ENCODE peak calls at places on chromosomes 3 and 15, in five cellular contexts. One of them, this sample, is unnamed.

GRCh38 chr15:72796515-72797337 is 13.2 kb upstream of the ADPGK start:
- DNase-seq in MV-4-11: peak; percentile 24
- DNase-seq in stimulated activated naive B cell treated with anti-CD40 and anti-IgM and Interleukin-4, amounts not matched to agents 10 μg/mL and 1 μg/mL and 100 μg/mL, for 72 hours: no peak
- DNase-seq in OCI-M1: peak; percentile 76
- DNase-seq in C1 segment of cervical spinal cord: no peak
- DNase-seq in this sample: peak; percentile 53

GRCh38 chr3:73745429-73746247 is 120.9 kb upstream of the PDZRN3 start:
- DNase-seq in C1 segment of cervical spinal cord: no peak
- DNase-seq in OCI-M1: no peak
- DNase-seq in MV-4-11: no peak
- DNase-seq in stimulated activated naive B cell treated with anti-CD40 and anti-IgM and Interleukin-4, amounts not matched to agents 10 μg/mL and 1 μg/mL and 100 μg/mL, for 72 hours: no peak
- DNase-seq in this sample: no peak

GRCh38 chr15:29699791-29700190 is 122.5 kb downstream of the TJP1 start:
- DNase-seq in stimulated activated naive B cell treated with anti-CD40 and anti-IgM and Interleukin-4, amounts not matched to agents 10 μg/mL and 1 μg/mL and 100 μg/mL, for 72 hours: no peak
- DNase-seq in OCI-M1: no peak
- DNase-seq in MV-4-11: no peak
- DNase-seq in C1 segment of cervical spinal cord: no peak
- DNase-seq in this sample: no peak

GRCh38 chr3:144760831-144761230 is 789.2 kb downstream of the DIPK2A start:
- DNase-seq in C1 segment of cervical spinal cord: no peak
- DNase-seq in OCI-M1: peak; percentile 56
- DNase-seq in stimulated activated naive B cell treated with anti-CD40 and anti-IgM and Interleukin-4, amounts not matched to agents 10 μg/mL and 1 μg/mL and 100 μg/mL, for 72 hours: no peak
- DNase-seq in MV-4-11: peak; percentile 17
- DNase-seq in this sample: no peak

GRCh38 chr15:30906366-30906765 is 2.7 kb downstream of the FAN1 start:
- DNase-seq in C1 segment of cervical spinal cord: no peak
- DNase-seq in stimulated activated naive B cell treated with anti-CD40 and anti-IgM and Interleukin-4, amounts not matched to agents 10 μg/mL and 1 μg/mL and 100 μg/mL, for 72 hours: no peak
- DNase-seq in OCI-M1: no peak
- DNase-seq in MV-4-11: no peak
- DNase-seq in this sample: no peak

GRCh38 chr15:68635142-68635541 is 56.3 kb downstream of the CORO2B start:
- DNase-seq in stimulated activated naive B cell treated with anti-CD40 and anti-IgM and Interleukin-4, amounts not matched to agents 10 μg/mL and 1 μg/mL and 100 μg/mL, for 72 hours: no peak
- DNase-seq in OCI-M1: no peak
- DNase-seq in C1 segment of cervical spinal cord: no peak
- DNase-seq in MV-4-11: no peak
- DNase-seq in this sample: no peak

GRCh38 chr3:109364088-109364487 is 26.7 kb upstream of the DPPA4 start:
- DNase-seq in C1 segment of cervical spinal cord: no peak
- DNase-seq in stimulated activated naive B cell treated with anti-CD40 and anti-IgM and Interleukin-4, amounts not matched to agents 10 μg/mL and 1 μg/mL and 100 μg/mL, for 72 hours: no peak
- DNase-seq in MV-4-11: no peak
- DNase-seq in OCI-M1: no peak
- DNase-seq in this sample: no peak

GRCh38 chr3:157475921-157476395 is 27.3 kb downstream of the VEPH1 start:
- DNase-seq in C1 segment of cervical spinal cord: no peak
- DNase-seq in MV-4-11: no peak
- DNase-seq in stimulated activated naive B cell treated with anti-CD40 and anti-IgM and Interleukin-4, amounts not matched to agents 10 μg/mL and 1 μg/mL and 100 μg/mL, for 72 hours: no peak
- DNase-seq in OCI-M1: no peak
- DNase-seq in this sample: no peak

GRCh38 chr3:102447272-102447671 is 12.5 kb downstream of the ZPLD1 start:
- DNase-seq in C1 segment of cervical spinal cord: no peak
- DNase-seq in OCI-M1: peak; percentile 15
- DNase-seq in stimulated activated naive B cell treated with anti-CD40 and anti-IgM and Interleukin-4, amounts not matched to agents 10 μg/mL and 1 μg/mL and 100 μg/mL, for 72 hours: no peak
- DNase-seq in MV-4-11: no peak
- DNase-seq in this sample: no peak

GRCh38 chr3:36362973-36363372 is 17.3 kb upstream of the STAC start:
- DNase-seq in stimulated activated naive B cell treated with anti-CD40 and anti-IgM and Interleukin-4, amounts not matched to agents 10 μg/mL and 1 μg/mL and 100 μg/mL, for 72 hours: no peak
- DNase-seq in MV-4-11: no peak
- DNase-seq in OCI-M1: peak; percentile 13
- DNase-seq in C1 segment of cervical spinal cord: no peak
- DNase-seq in this sample: no peak

GRCh38 chr15:34769711-34770110 is 14.9 kb upstream of the GJD2 start:
- DNase-seq in OCI-M1: no peak
- DNase-seq in C1 segment of cervical spinal cord: no peak
- DNase-seq in stimulated activated naive B cell treated with anti-CD40 and anti-IgM and Interleukin-4, amounts not matched to agents 10 μg/mL and 1 μg/mL and 100 μg/mL, for 72 hours: no peak
- DNase-seq in MV-4-11: no peak
- DNase-seq in this sample: no peak

GRCh38 chr3:55218577-55218976 is 268.5 kb downstream of the WNT5A start:
- DNase-seq in C1 segment of cervical spinal cord: no peak
- DNase-seq in stimulated activated naive B cell treated with anti-CD40 and anti-IgM and Interleukin-4, amounts not matched to agents 10 μg/mL and 1 μg/mL and 100 μg/mL, for 72 hours: no peak
- DNase-seq in MV-4-11: peak; percentile 96
- DNase-seq in OCI-M1: no peak
- DNase-seq in this sample: no peak

GRCh38 chr3:197541756-197542539 is 13.8 kb downstream of the BDH1 start:
- DNase-seq in C1 segment of cervical spinal cord: no peak
- DNase-seq in OCI-M1: no peak
- DNase-seq in stimulated activated naive B cell treated with anti-CD40 and anti-IgM and Interleukin-4, amounts not matched to agents 10 μg/mL and 1 μg/mL and 100 μg/mL, for 72 hours: no peak
- DNase-seq in MV-4-11: no peak
- DNase-seq in this sample: peak; percentile 34

GRCh38 chr3:40229963-40230362 is 79.5 kb upstream of the EIF1B start:
- DNase-seq in stimulated activated naive B cell treated with anti-CD40 and anti-IgM and Interleukin-4, amounts not matched to agents 10 μg/mL and 1 μg/mL and 100 μg/mL, for 72 hours: no peak
- DNase-seq in OCI-M1: no peak
- DNase-seq in C1 segment of cervical spinal cord: no peak
- DNase-seq in MV-4-11: no peak
- DNase-seq in this sample: no peak

GRCh38 chr15:31465083-31465955 is 138.7 kb downstream of the KLF13 start:
- DNase-seq in C1 segment of cervical spinal cord: no peak
- DNase-seq in stimulated activated naive B cell treated with anti-CD40 and anti-IgM and Interleukin-4, amounts not matched to agents 10 μg/mL and 1 μg/mL and 100 μg/mL, for 72 hours: no peak
- DNase-seq in MV-4-11: no peak
- DNase-seq in OCI-M1: no peak
- DNase-seq in this sample: no peak

GRCh38 chr3:123333401-123333800 is 115.5 kb downstream of the ADCY5 start:
- DNase-seq in stimulated activated naive B cell treated with anti-CD40 and anti-IgM and Interleukin-4, amounts not matched to agents 10 μg/mL and 1 μg/mL and 100 μg/mL, for 72 hours: no peak
- DNase-seq in MV-4-11: no peak
- DNase-seq in C1 segment of cervical spinal cord: no peak
- DNase-seq in OCI-M1: no peak
- DNase-seq in this sample: no peak

GRCh38 chr15:78097667-78098066 is 5.3 kb downstream of the SH2D7 start:
- DNase-seq in stimulated activated naive B cell treated with anti-CD40 and anti-IgM and Interleukin-4, amounts not matched to agents 10 μg/mL and 1 μg/mL and 100 μg/mL, for 72 hours: no peak
- DNase-seq in MV-4-11: no peak
- DNase-seq in OCI-M1: no peak
- DNase-seq in C1 segment of cervical spinal cord: no peak
- DNase-seq in this sample: no peak

GRCh38 chr15:60000113-60000823 is 3.8 kb upstream of the FOXB1 start:
- DNase-seq in MV-4-11: no peak
- DNase-seq in C1 segment of cervical spinal cord: no peak
- DNase-seq in OCI-M1: no peak
- DNase-seq in stimulated activated naive B cell treated with anti-CD40 and anti-IgM and Interleukin-4, amounts not matched to agents 10 μg/mL and 1 μg/mL and 100 μg/mL, for 72 hours: no peak
- DNase-seq in this sample: no peak

GRCh38 chr15:67018451-67018850 is 47.0 kb upstream of the SMAD3 start:
- DNase-seq in MV-4-11: no peak
- DNase-seq in stimulated activated naive B cell treated with anti-CD40 and anti-IgM and Interleukin-4, amounts not matched to agents 10 μg/mL and 1 μg/mL and 100 μg/mL, for 72 hours: no peak
- DNase-seq in C1 segment of cervical spinal cord: no peak
- DNase-seq in OCI-M1: no peak
- DNase-seq in this sample: no peak

GRCh38 chr3:134308350-134308891 is 57.8 kb upstream of the RYK start:
- DNase-seq in MV-4-11: peak; percentile 31
- DNase-seq in OCI-M1: peak; percentile 82
- DNase-seq in stimulated activated naive B cell treated with anti-CD40 and anti-IgM and Interleukin-4, amounts not matched to agents 10 μg/mL and 1 μg/mL and 100 μg/mL, for 72 hours: peak; percentile 38
- DNase-seq in C1 segment of cervical spinal cord: peak; percentile 62
- DNase-seq in this sample: peak; percentile 61

GRCh38 chr15:31200735-31201151 is 99.2 kb upstream of the TRPM1 start:
- DNase-seq in stimulated activated naive B cell treated with anti-CD40 and anti-IgM and Interleukin-4, amounts not matched to agents 10 μg/mL and 1 μg/mL and 100 μg/mL, for 72 hours: peak; percentile 38
- DNase-seq in OCI-M1: no peak
- DNase-seq in MV-4-11: no peak
- DNase-seq in C1 segment of cervical spinal cord: no peak
- DNase-seq in this sample: no peak

GRCh38 chr3:101809178-101810022 is 30.4 kb downstream of the NXPE3 start:
- DNase-seq in MV-4-11: peak; percentile 66
- DNase-seq in stimulated activated naive B cell treated with anti-CD40 and anti-IgM and Interleukin-4, amounts not matched to agents 10 μg/mL and 1 μg/mL and 100 μg/mL, for 72 hours: peak; percentile 17
- DNase-seq in OCI-M1: peak; percentile 79
- DNase-seq in C1 segment of cervical spinal cord: no peak
- DNase-seq in this sample: no peak

GRCh38 chr3:12957334-12957733 is 115.9 kb downstream of the IQSEC1 start:
- DNase-seq in MV-4-11: no peak
- DNase-seq in stimulated activated naive B cell treated with anti-CD40 and anti-IgM and Interleukin-4, amounts not matched to agents 10 μg/mL and 1 μg/mL and 100 μg/mL, for 72 hours: no peak
- DNase-seq in OCI-M1: no peak
- DNase-seq in C1 segment of cervical spinal cord: no peak
- DNase-seq in this sample: no peak

GRCh38 chr3:67957268-67957667 is 302.9 kb upstream of the SUCLG2 start:
- DNase-seq in stimulated activated naive B cell treated with anti-CD40 and anti-IgM and Interleukin-4, amounts not matched to agents 10 μg/mL and 1 μg/mL and 100 μg/mL, for 72 hours: no peak
- DNase-seq in MV-4-11: no peak
- DNase-seq in OCI-M1: no peak
- DNase-seq in C1 segment of cervical spinal cord: no peak
- DNase-seq in this sample: no peak

GRCh38 chr3:52704611-52705437 is 767 bp downstream of the GLT8D1 start:
- DNase-seq in C1 segment of cervical spinal cord: no peak
- DNase-seq in OCI-M1: peak; percentile 51
- DNase-seq in stimulated activated naive B cell treated with anti-CD40 and anti-IgM and Interleukin-4, amounts not matched to agents 10 μg/mL and 1 μg/mL and 100 μg/mL, for 72 hours: no peak
- DNase-seq in MV-4-11: peak; percentile 42
- DNase-seq in this sample: no peak

GRCh38 chr3:14222900-14223594 is 44.4 kb downstream of the LSM3 start:
- DNase-seq in OCI-M1: peak; percentile 71
- DNase-seq in MV-4-11: no peak
- DNase-seq in stimulated activated naive B cell treated with anti-CD40 and anti-IgM and Interleukin-4, amounts not matched to agents 10 μg/mL and 1 μg/mL and 100 μg/mL, for 72 hours: no peak
- DNase-seq in C1 segment of cervical spinal cord: no peak
- DNase-seq in this sample: no peak

GRCh38 chr3:51637941-51638471 is 33.0 kb upstream of the TEX264 start:
- DNase-seq in OCI-M1: peak; percentile 71
- DNase-seq in C1 segment of cervical spinal cord: no peak
- DNase-seq in stimulated activated naive B cell treated with anti-CD40 and anti-IgM and Interleukin-4, amounts not matched to agents 10 μg/mL and 1 μg/mL and 100 μg/mL, for 72 hours: peak; percentile 14
- DNase-seq in MV-4-11: peak; percentile 69
- DNase-seq in this sample: no peak

GRCh38 chr15:25056484-25057429 is 102.0 kb downstream of the SNRPN start:
- DNase-seq in MV-4-11: no peak
- DNase-seq in C1 segment of cervical spinal cord: no peak
- DNase-seq in OCI-M1: no peak
- DNase-seq in stimulated activated naive B cell treated with anti-CD40 and anti-IgM and Interleukin-4, amounts not matched to agents 10 μg/mL and 1 μg/mL and 100 μg/mL, for 72 hours: no peak
- DNase-seq in this sample: no peak

GRCh38 chr3:33941804-33942203 is 143.4 kb downstream of the PDCD6IP start:
- DNase-seq in C1 segment of cervical spinal cord: no peak
- DNase-seq in stimulated activated naive B cell treated with anti-CD40 and anti-IgM and Interleukin-4, amounts not matched to agents 10 μg/mL and 1 μg/mL and 100 μg/mL, for 72 hours: no peak
- DNase-seq in OCI-M1: no peak
- DNase-seq in MV-4-11: no peak
- DNase-seq in this sample: no peak

GRCh38 chr15:101022306-101022705 is 103.1 kb downstream of the LRRK1 start:
- DNase-seq in MV-4-11: no peak
- DNase-seq in C1 segment of cervical spinal cord: no peak
- DNase-seq in stimulated activated naive B cell treated with anti-CD40 and anti-IgM and Interleukin-4, amounts not matched to agents 10 μg/mL and 1 μg/mL and 100 μg/mL, for 72 hours: no peak
- DNase-seq in OCI-M1: no peak
- DNase-seq in this sample: no peak

GRCh38 chr3:161406594-161407555 is 35.6 kb upstream of the SPTSSB start:
- DNase-seq in C1 segment of cervical spinal cord: no peak
- DNase-seq in MV-4-11: peak; percentile 4
- DNase-seq in stimulated activated naive B cell treated with anti-CD40 and anti-IgM and Interleukin-4, amounts not matched to agents 10 μg/mL and 1 μg/mL and 100 μg/mL, for 72 hours: no peak
- DNase-seq in OCI-M1: no peak
- DNase-seq in this sample: no peak